ENCODE peak calls at places on chromosomes 3 and 15, in four cellular contexts. One of them, this sample, is unnamed.

GRCh38 chr3:52050571-52050970 is 5.8 kb downstream of the DUSP7 start:
- DNase-seq in heart right ventricle: no peak
- DNase-seq in psoas muscle: no peak
- DNase-seq in endodermal cell: no peak
- DNase-seq in this sample: no peak

GRCh38 chr15:44315164-44315563 is 26.6 kb downstream of the GOLM2 start:
- DNase-seq in psoas muscle: no peak
- DNase-seq in endodermal cell: no peak
- DNase-seq in heart right ventricle: no peak
- DNase-seq in this sample: no peak

GRCh38 chr15:73383310-73384185 is 14.8 kb upstream of the HCN4 start:
- DNase-seq in psoas muscle: no peak
- DNase-seq in endodermal cell: no peak
- DNase-seq in heart right ventricle: no peak
- DNase-seq in this sample: no peak

GRCh38 chr3:8713901-8714759 is 19.5 kb upstream of the CAV3 start:
- DNase-seq in endodermal cell: peak; percentile 82
- DNase-seq in psoas muscle: no peak
- DNase-seq in heart right ventricle: no peak
- DNase-seq in this sample: no peak

GRCh38 chr3:127787071-127787490 is 35.2 kb downstream of the MGLL start:
- DNase-seq in endodermal cell: no peak
- DNase-seq in psoas muscle: peak; percentile 79
- DNase-seq in heart right ventricle: no peak
- DNase-seq in this sample: peak; percentile 54

GRCh38 chr3:30795176-30795575 is 99.3 kb downstream of the GADL1 start:
- DNase-seq in endodermal cell: no peak
- DNase-seq in heart right ventricle: no peak
- DNase-seq in psoas muscle: no peak
- DNase-seq in this sample: no peak

GRCh38 chr15:93307513-93307912 is 218.5 kb upstream of the RGMA start:
- DNase-seq in endodermal cell: no peak
- DNase-seq in psoas muscle: no peak
- DNase-seq in heart right ventricle: no peak
- DNase-seq in this sample: no peak

GRCh38 chr3:110576962-110577361 is 494.7 kb upstream of the NECTIN3 start:
- DNase-seq in psoas muscle: no peak
- DNase-seq in endodermal cell: peak; percentile 79
- DNase-seq in heart right ventricle: no peak
- DNase-seq in this sample: no peak

GRCh38 chr15:74603789-74604705 is 11.6 kb upstream of the CLK3 start:
- DNase-seq in endodermal cell: no peak
- DNase-seq in heart right ventricle: no peak
- DNase-seq in psoas muscle: no peak
- DNase-seq in this sample: no peak

GRCh38 chr15:59537384-59537783 is 74.2 kb upstream of the GCNT3 start:
- DNase-seq in psoas muscle: no peak
- DNase-seq in heart right ventricle: no peak
- DNase-seq in endodermal cell: no peak
- DNase-seq in this sample: no peak

GRCh38 chr3:25096536-25096935 is 331.5 kb upstream of the RARB start:
- DNase-seq in heart right ventricle: no peak
- DNase-seq in psoas muscle: no peak
- DNase-seq in endodermal cell: no peak
- DNase-seq in this sample: no peak

GRCh38 chr3:101300073-101300472 is 20.3 kb downstream of the IMPG2 start:
- DNase-seq in heart right ventricle: no peak
- DNase-seq in psoas muscle: no peak
- DNase-seq in endodermal cell: peak; percentile 80
- DNase-seq in this sample: peak; percentile 52

GRCh38 chr3:4986175-4986610 is 7.0 kb downstream of the BHLHE40 start:
- DNase-seq in endodermal cell: no peak
- DNase-seq in psoas muscle: no peak
- DNase-seq in heart right ventricle: no peak
- DNase-seq in this sample: no peak
- H3K4me3 ChIP-seq in endodermal cell: peak overlapping the region; percentile 79
- H3K4me3 ChIP-seq in psoas muscle: peak overlapping the region; percentile 99
- H3K4me3 ChIP-seq in heart right ventricle: peak overlapping the region; percentile 38
- H3K4me3 ChIP-seq in this sample: peak overlapping the region; percentile 50

GRCh38 chr15:66253296-66253642 is 281 bp downstream of the MEGF11 start:
- DNase-seq in heart right ventricle: no peak
- DNase-seq in endodermal cell: peak; percentile 81
- DNase-seq in psoas muscle: no peak
- DNase-seq in this sample: no peak
- H3K27me3 ChIP-seq in heart right ventricle: peaks cover 82% of the 10 kb centered on the region
- H3K27me3 ChIP-seq in endodermal cell: peaks cover 94% of the 10 kb centered on the region
- H3K27me3 ChIP-seq in psoas muscle: peaks cover 20% of the 10 kb centered on the region
- H3K27me3 ChIP-seq in this sample: peaks cover 63% of the 10 kb centered on the region

GRCh38 chr15:64383760-64384159 is 2.5 kb upstream of the PCLAF start:
- DNase-seq in psoas muscle: no peak
- DNase-seq in heart right ventricle: no peak
- DNase-seq in endodermal cell: no peak
- DNase-seq in this sample: no peak

GRCh38 chr15:64386291-64386690 is 1.3 kb upstream of the TRIP4 start:
- DNase-seq in endodermal cell: no peak
- DNase-seq in psoas muscle: no peak
- DNase-seq in heart right ventricle: no peak
- DNase-seq in this sample: no peak

GRCh38 chr15:64387562-64388168 is at the start of gene TRIP4:
- DNase-seq in psoas muscle: peak; percentile 95
- DNase-seq in endodermal cell: peak; percentile 98
- DNase-seq in heart right ventricle: peak; percentile 95
- DNase-seq in this sample: peak; percentile 97
- TF ChIP-seq CTCF in psoas muscle: no peak
- TF ChIP-seq CTCF in endodermal cell: peak; percentile 33
- TF ChIP-seq CTCF in heart right ventricle: peak; percentile 34
- TF ChIP-seq CTCF in this sample: peak; percentile 18

GRCh38 chr15:77633134-77633912 is 611 bp upstream of the LINGO1 start:
- DNase-seq in endodermal cell: peak; percentile 99
- DNase-seq in psoas muscle: peak; percentile 91
- DNase-seq in heart right ventricle: peak; percentile 90
- DNase-seq in this sample: peak; percentile 93

GRCh38 chr15:77633913-77634265 is 1.2 kb upstream of the LINGO1 start:
- DNase-seq in endodermal cell: peak; percentile 94
- DNase-seq in heart right ventricle: no peak
- DNase-seq in psoas muscle: no peak
- DNase-seq in this sample: no peak

GRCh38 chr15:77631790-77632551 is 741 bp downstream of the LINGO1 start:
- DNase-seq in heart right ventricle: no peak
- DNase-seq in psoas muscle: no peak
- DNase-seq in endodermal cell: peak; percentile 88
- DNase-seq in this sample: no peak

GRCh38 chr15:77630956-77631789 is 1.5 kb downstream of the LINGO1 start:
- DNase-seq in psoas muscle: no peak
- DNase-seq in endodermal cell: peak; percentile 80
- DNase-seq in heart right ventricle: no peak
- DNase-seq in this sample: no peak

DNA sequence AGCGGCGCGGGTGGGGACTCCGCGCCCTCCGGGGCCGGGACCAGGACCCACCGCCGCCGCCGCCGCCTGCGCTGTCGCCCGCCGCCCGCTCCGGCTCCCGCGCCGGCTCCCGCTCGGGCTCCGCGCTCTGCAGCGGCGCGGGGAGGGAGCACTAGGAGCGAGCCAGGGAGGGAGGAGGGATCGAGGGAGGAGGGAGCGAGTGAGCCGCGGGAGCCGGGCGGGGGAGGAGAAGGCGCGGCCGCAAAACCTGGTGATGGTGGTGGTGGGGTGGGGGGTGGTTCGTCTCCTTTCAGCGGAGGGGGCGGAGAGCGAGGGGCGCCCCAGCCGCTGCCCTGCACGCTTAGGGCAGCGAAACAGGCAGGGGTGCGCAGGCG is at the start of gene LINGO1:
- DNase-seq in psoas muscle: no peak
- DNase-seq in heart right ventricle: peak; percentile 32
- DNase-seq in endodermal cell: peak; percentile 81
- DNase-seq in this sample: no peak
- H3K4me3 ChIP-seq in psoas muscle: peak within 1 kb of the TSS; percentile 65
- H3K4me3 ChIP-seq in heart right ventricle: peak within 1 kb of the TSS; percentile 55
- H3K4me3 ChIP-seq in endodermal cell: peak within 1 kb of the TSS; percentile 79
- H3K4me3 ChIP-seq in this sample: peak within 1 kb of the TSS; percentile 57

GRCh38 chr15:100878601-100879000 is 1.0 kb upstream of the ALDH1A3 start:
- DNase-seq in endodermal cell: peak; percentile 78
- DNase-seq in heart right ventricle: no peak
- DNase-seq in psoas muscle: no peak
- DNase-seq in this sample: no peak
- H3K27me3 ChIP-seq in endodermal cell: peaks cover 50% of the 10 kb centered on the region
- H3K27me3 ChIP-seq in heart right ventricle: peaks cover 64% of the 10 kb centered on the region
- H3K27me3 ChIP-seq in psoas muscle: peaks cover 2% of the 10 kb centered on the region
- H3K27me3 ChIP-seq in this sample: peaks cover 41% of the 10 kb centered on the region

GRCh38 chr15:41510728-41511127 is 2.9 kb downstream of the LTK start:
- DNase-seq in heart right ventricle: no peak
- DNase-seq in psoas muscle: no peak
- DNase-seq in endodermal cell: no peak
- DNase-seq in this sample: no peak

GRCh38 chr15:41513282-41514227 is at the start of gene LTK:
- DNase-seq in psoas muscle: no peak
- DNase-seq in heart right ventricle: no peak
- DNase-seq in endodermal cell: peak; percentile 83
- DNase-seq in this sample: no peak

GRCh38 chr15:41511331-41512077 is 2.1 kb downstream of the LTK start:
- DNase-seq in psoas muscle: no peak
- DNase-seq in endodermal cell: peak; percentile 81
- DNase-seq in heart right ventricle: no peak
- DNase-seq in this sample: no peak

GRCh38 chr15:41512512-41513281 is 930 bp downstream of the LTK start:
- DNase-seq in endodermal cell: no peak
- DNase-seq in heart right ventricle: no peak
- DNase-seq in psoas muscle: no peak
- DNase-seq in this sample: no peak

DNA sequence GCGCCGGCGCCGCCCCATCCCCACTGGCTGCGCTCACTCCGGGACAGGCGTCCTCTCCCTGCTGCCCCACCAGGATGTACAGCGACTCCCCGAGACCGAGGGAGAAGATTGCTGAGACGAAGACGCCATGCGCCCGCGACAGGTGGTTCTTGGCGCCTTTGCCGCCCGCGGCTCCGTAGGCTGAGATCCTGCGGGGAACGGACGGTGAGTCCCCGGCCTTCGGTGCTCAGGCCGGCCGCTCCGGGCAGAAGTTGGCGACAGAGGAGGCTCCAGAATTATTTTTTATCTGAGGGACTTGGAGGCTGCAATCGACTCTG is 1.6 kb downstream of the LTK start:
- DNase-seq in endodermal cell: peak; percentile 66
- DNase-seq in heart right ventricle: no peak
- DNase-seq in psoas muscle: no peak
- DNase-seq in this sample: no peak
- TF ChIP-seq CTCF in endodermal cell: no peak
- TF ChIP-seq CTCF in heart right ventricle: no peak
- TF ChIP-seq CTCF in psoas muscle: no peak
- TF ChIP-seq CTCF in this sample: no peak